ENCODE peak calls at places on chromosome X, in ten cellular contexts. P is suprapubic skin; Y is activated CD4-positive, CD25-positive, alpha-beta regulatory T cell treated with anti-CD3 and anti-CD28 coated beads, Interleukin-2, amount 50 U/mL, for 72 hours; X is germinal center; B is breast epithelium; S is nucleus accumbens; N is NCI-H226; M is stomach; R is activated naive CD4-positive, alpha-beta T cell treated with anti-CD3 and anti-CD28 coated beads for 36 hours; A is NCI-H187. L is an unnamed sample.

GRCh38 chrX:20001615-20002014 is 10.8 kb upstream of the BCLAF3 start:
- DNase-seq in P (no peak), Y (no peak), X (no peak), B (no peak), S (no peak), N (no peak), M (no peak), R (no peak), A (no peak), L (peak)

GRCh38 chrX:22742174-22742573 is 257.6 kb upstream of the DDX53 start:
- DNase-seq in P (no peak), Y (no peak), X (no peak), B (no peak), S (no peak), N (peak), M (no peak), R (no peak), A (no peak), L (no peak)

GRCh38 chrX:35276115-35276514 is 333.5 kb downstream of the FAM47B start:
- DNase-seq in P (no peak), Y (no peak), X (no peak), B (no peak), S (no peak), N (no peak), M (no peak), R (no peak), A (no peak), L (no peak)

GRCh38 chrX:68681443-68681941 is 34.0 kb downstream of the STARD8 start:
- DNase-seq in P (no peak), Y (no peak), X (no peak), B (no peak), S (no peak), N (no peak), M (no peak), R (no peak), A (no peak), L (no peak)

GRCh38 chrX:84219551-84219950 is 31.6 kb upstream of the RPS6KA6 start:
- DNase-seq in P (no peak), Y (no peak), X (no peak), B (no peak), S (no peak), N (peak), M (no peak), R (no peak), A (no peak), L (no peak)

GRCh38 chrX:69014200-69014599 is 151.1 kb downstream of the PJA1 start:
- DNase-seq in P (no peak), Y (no peak), X (no peak), B (no peak), S (no peak), N (peak), M (no peak), R (no peak), A (no peak), L (no peak)

GRCh38 chrX:155535866-155536265 is 76.9 kb downstream of the TMLHE start:
- DNase-seq in P (no peak), Y (no peak), X (no peak), B (no peak), S (no peak), N (peak), M (no peak), R (no peak), A (no peak), L (no peak)

GRCh38 chrX:112834016-112834855 is 6.4 kb downstream of the AMOT start:
- DNase-seq in P (no peak), Y (no peak), X (no peak), B (no peak), S (no peak), N (no peak), M (no peak), R (no peak), A (no peak), L (peak)

GRCh38 chrX:69158166-69159040 is 6.8 kb downstream of the PJA1 start:
- DNase-seq in P (no peak), Y (no peak), X (peak), B (no peak), S (no peak), N (peak), M (peak), R (peak), A (peak), L (peak)

GRCh38 chrX:33970028-33970932 is 161.8 kb downstream of the FAM47A start:
- DNase-seq in P (no peak), Y (no peak), X (no peak), B (no peak), S (no peak), N (no peak), M (no peak), R (no peak), A (no peak), L (no peak)

GRCh38 chrX:9635805-9636204 is 129.8 kb downstream of the GPR143 start:
- DNase-seq in P (no peak), Y (no peak), X (no peak), B (no peak), S (no peak), N (no peak), M (no peak), R (no peak), A (no peak), L (no peak)

GRCh38 chrX:49753691-49754090 is 57.9 kb upstream of the PAGE1 start:
- DNase-seq in P (no peak), Y (no peak), X (no peak), B (no peak), S (no peak), N (no peak), M (no peak), R (no peak), A (no peak), L (no peak)

GRCh38 chrX:131792789-131793462 is 230.2 kb upstream of the STK26 start:
- DNase-seq in P (no peak), Y (peak), X (no peak), B (no peak), S (peak), N (peak), M (peak), R (no peak), A (peak), L (no peak)

GRCh38 chrX:883588-883987 is 253.0 kb downstream of the SHOX start:
- DNase-seq in P (no peak), Y (no peak), X (no peak), B (no peak), S (no peak), N (no peak), M (no peak), R (no peak), A (no peak), L (no peak)

GRCh38 chrX:54093159-54093558 is 48.9 kb upstream of the PHF8 start:
- DNase-seq in P (no peak), Y (no peak), X (no peak), B (no peak), S (no peak), N (no peak), M (no peak), R (no peak), A (no peak), L (no peak)

GRCh38 chrX:13488706-13489105 is 80.7 kb upstream of the EGFL6 start:
- DNase-seq in P (no peak), Y (no peak), X (no peak), B (no peak), S (no peak), N (no peak), M (no peak), R (no peak), A (no peak), L (no peak)

GRCh38 chrX:150049647-150050046 is 111.4 kb upstream of the EOLA2 start:
- DNase-seq in P (no peak), Y (no peak), X (no peak), B (no peak), S (no peak), N (no peak), M (no peak), R (no peak), A (no peak), L (no peak)

L was measured in neural progenitor cell.